ENCODE peak calls at places on chromosomes 3 and 15, in four cellular contexts. P is mesothelial cell of epicardium, V is occipital lobe, X is HCT116. Z is an unnamed sample.

GRCh38 chr3:139564290-139564861 is 24.8 kb upstream of the RBP1 start:
- DNase-seq in V (no peak), P (no peak), X (peak), Z (no peak)

GRCh38 chr3:159837725-159838124 is 150.9 kb upstream of the IL12A start:
- DNase-seq in X (no peak), V (no peak), P (no peak), Z (no peak)

GRCh38 chr15:74873756-74874424 is 725 bp upstream of the SCAMP2 start:
- DNase-seq in V (no peak), X (no peak), P (no peak), Z (peak)

GRCh38 chr3:132290833-132291232 is 26.4 kb upstream of the ACP3 start:
- DNase-seq in V (no peak), P (no peak), X (no peak), Z (peak)

GRCh38 chr3:154795582-154795981 is 284.5 kb upstream of the MME start:
- DNase-seq in V (no peak), X (no peak), P (no peak), Z (no peak)

GRCh38 chr15:60172147-60172546 is 168.0 kb downstream of the FOXB1 start:
- DNase-seq in X (no peak), V (no peak), P (no peak), Z (no peak)

GRCh38 chr3:7915356-7915755 is 586.3 kb upstream of the LMCD1 start:
- DNase-seq in V (no peak), X (no peak), P (no peak), Z (no peak)

GRCh38 chr15:56242576-56243116 is 1.0 kb downstream of the RFX7 start:
- DNase-seq in X (no peak), P (no peak), V (no peak), Z (no peak)

GRCh38 chr3:36542186-36542585 is 161.9 kb downstream of the STAC start:
- DNase-seq in P (no peak), X (no peak), V (no peak), Z (no peak)

GRCh38 chr15:68304611-68305337 is 27.2 kb downstream of the FEM1B start:
- DNase-seq in V (no peak), P (no peak), X (no peak), Z (no peak)